ENCODE peak calls at places on chromosomes 1 and 21, in seven cellular contexts. S, E, I, X, A, T and Y are unnamed samples.
A peak's percentile ranks its signal among the peaks of the same experiment; 100 is the strongest.

GRCh38 chr1:182604128-182604834 is at the start of gene RGS16:
- DNase-seq in S (peak; percentile 97), E (peak; percentile 62), I (peak; percentile 97), X (peak; percentile 96), A (peak; percentile 91), T (peak; percentile 82), Y (peak; percentile 95)

GRCh38 chr1:203480525-203481084 is 5.0 kb downstream of the PRELP start:
- DNase-seq in S (peak; percentile 98), E (peak; percentile 93), I (peak; percentile 85), X (peak; percentile 91), A (peak; percentile 46), T (peak; percentile 32), Y (peak; percentile 92)

GRCh38 chr1:30111431-30111830 is 612.0 kb downstream of the MATN1 start:
- DNase-seq in S (peak; percentile 72), E (peak; percentile 30), I (no peak), X (peak; percentile 51), A (no peak), T (no peak), Y (peak; percentile 57)

GRCh38 chr1:168504064-168504837 is 39.5 kb downstream of the XCL2 start:
- DNase-seq in S (no peak), E (peak; percentile 12), I (no peak), X (peak; percentile 35), A (no peak), T (no peak), Y (peak; percentile 97)

GRCh38 chr1:19809044-19809750 is 5.9 kb downstream of the RNF186 start:
- DNase-seq in S (no peak), E (no peak), I (no peak), X (peak; percentile 48), A (no peak), T (no peak), Y (no peak)

GRCh38 chr1:1629430-1630190 is 2.4 kb upstream of the MMP23B start:
- DNase-seq in S (no peak), E (no peak), I (peak; percentile 75), X (peak; percentile 59), A (peak; percentile 75), T (peak; percentile 71), Y (no peak)

GRCh38 chr1:74245168-74245753 is 10.1 kb downstream of the TNNI3K start:
- DNase-seq in S (peak; percentile 70), E (no peak), I (no peak), X (no peak), A (no peak), T (no peak), Y (no peak)

GRCh38 chr1:110556471-110556807 is 37.5 kb upstream of the KCNA10 start:
- DNase-seq in S (no peak), E (peak; percentile 4), I (no peak), X (no peak), A (no peak), T (no peak), Y (no peak)

GRCh38 chr1:31571340-31572295 is 4.7 kb upstream of the TINAGL1 start:
- DNase-seq in S (no peak), E (no peak), I (peak; percentile 67), X (no peak), A (no peak), T (no peak), Y (no peak)

GRCh38 chr1:216183007-216183406 is 240.2 kb downstream of the USH2A start:
- DNase-seq in S (peak; percentile 79), E (peak; percentile 5), I (no peak), X (no peak), A (no peak), T (no peak), Y (no peak)

GRCh38 chr1:167524651-167525050 is 6.3 kb upstream of the CD247 start:
- DNase-seq in S (no peak), E (no peak), I (no peak), X (no peak), A (no peak), T (no peak), Y (no peak)

GRCh38 chr1:19689131-19689757 is 24.6 kb downstream of the HTR6 start:
- DNase-seq in S (peak; percentile 80), E (no peak), I (no peak), X (no peak), A (no peak), T (no peak), Y (no peak)

GRCh38 chr1:184648160-184648855 is 106.3 kb downstream of the EDEM3 start:
- DNase-seq in S (no peak), E (no peak), I (no peak), X (no peak), A (no peak), T (no peak), Y (no peak)

GRCh38 chr1:100631015-100631521 is 88.5 kb upstream of the VCAM1 start:
- DNase-seq in S (no peak), E (peak; percentile 98), I (no peak), X (no peak), A (no peak), T (no peak), Y (peak; percentile 42)

GRCh38 chr1:197770243-197770642 is 5.0 kb downstream of the DENND1B start:
- DNase-seq in S (no peak), E (no peak), I (no peak), X (no peak), A (no peak), T (no peak), Y (no peak)

GRCh38 chr1:5637171-5637570 is 355.1 kb downstream of the NPHP4 start:
- DNase-seq in S (peak; percentile 22), E (peak; percentile 20), I (no peak), X (peak; percentile 39), A (peak; percentile 6), T (no peak), Y (peak; percentile 51)

GRCh38 chr1:227889863-227890405 is 57.8 kb downstream of the WNT9A start:
- DNase-seq in S (no peak), E (no peak), I (peak; percentile 71), X (no peak), A (no peak), T (no peak), Y (no peak)

GRCh38 chr1:220990417-220991337 is 111.4 kb downstream of the HLX start:
- DNase-seq in S (no peak), E (peak; percentile 88), I (no peak), X (no peak), A (no peak), T (no peak), Y (peak; percentile 79)

GRCh38 chr21:29289317-29289716 is 9.4 kb upstream of the BACH1 start:
- DNase-seq in S (no peak), E (no peak), I (no peak), X (no peak), A (no peak), T (no peak), Y (no peak)

GRCh38 chr1:226711976-226712778 is 26.9 kb downstream of the ITPKB start:
- DNase-seq in S (no peak), E (no peak), I (no peak), X (no peak), A (peak; percentile 31), T (no peak), Y (no peak)

GRCh38 chr1:7265771-7266371 is 480.6 kb downstream of the CAMTA1 start:
- DNase-seq in S (peak; percentile 31), E (peak; percentile 99), I (no peak), X (peak; percentile 92), A (no peak), T (no peak), Y (peak; percentile 98)

GRCh38 chr1:223109581-223110026 is 33.4 kb downstream of the TLR5 start:
- DNase-seq in S (no peak), E (peak; percentile 7), I (no peak), X (no peak), A (no peak), T (no peak), Y (peak; percentile 27)

GRCh38 chr1:204359474-204360255 is at the start of gene PLEKHA6:
- DNase-seq in S (peak; percentile 85), E (peak; percentile 79), I (no peak), X (no peak), A (no peak), T (no peak), Y (peak; percentile 62)

GRCh38 chr1:44947774-44948311 is 38.6 kb downstream of the EIF2B3 start:
- DNase-seq in S (no peak), E (peak; percentile 20), I (no peak), X (no peak), A (no peak), T (no peak), Y (no peak)

GRCh38 chr21:45981154-45981606 is 390 bp upstream of the COL6A1 start:
- DNase-seq in S (peak; percentile 85), E (peak; percentile 88), I (peak; percentile 90), X (peak; percentile 73), A (peak; percentile 37), T (peak; percentile 32), Y (peak; percentile 66)

GRCh38 chr1:211830330-211831142 is at the start of gene LPGAT1:
- DNase-seq in S (peak; percentile 84), E (peak; percentile 65), I (peak; percentile 95), X (peak; percentile 82), A (peak; percentile 66), T (peak; percentile 61), Y (peak; percentile 87)

GRCh38 chr1:1038694-1039093 is 18.8 kb downstream of the AGRN start:
- DNase-seq in S (no peak), E (no peak), I (no peak), X (no peak), A (no peak), T (no peak), Y (no peak)

GRCh38 chr1:167443757-167444156 is 74.6 kb downstream of the CD247 start:
- DNase-seq in S (no peak), E (no peak), I (no peak), X (no peak), A (no peak), T (no peak), Y (no peak)

GRCh38 chr1:188499690-188500089 is 1670.9 kb downstream of the PLA2G4A start:
- DNase-seq in S (no peak), E (peak; percentile 13), I (no peak), X (no peak), A (no peak), T (no peak), Y (peak; percentile 30)

GRCh38 chr21:45319461-45320211 is 31.9 kb upstream of the POFUT2 start:
- DNase-seq in S (no peak), E (peak; percentile 100), I (peak; percentile 88), X (no peak), A (no peak), T (no peak), Y (peak; percentile 45)

GRCh38 chr1:46491500-46492268 is 2.0 kb downstream of the DMBX1 start:
- DNase-seq in S (no peak), E (no peak), I (no peak), X (no peak), A (no peak), T (no peak), Y (no peak)

GRCh38 chr1:93821412-93822144 is 57.4 kb downstream of the DNTTIP2 start:
- DNase-seq in S (no peak), E (no peak), I (no peak), X (no peak), A (no peak), T (no peak), Y (no peak)

GRCh38 chr1:154159554-154159953 is 4.7 kb upstream of the NUP210L start:
- DNase-seq in S (no peak), E (no peak), I (no peak), X (no peak), A (no peak), T (no peak), Y (no peak)

GRCh38 chr1:204623894-204624361 is 61.6 kb downstream of the LRRN2 start:
- DNase-seq in S (peak; percentile 40), E (no peak), I (no peak), X (no peak), A (no peak), T (no peak), Y (peak; percentile 47)

GRCh38 chr1:93471284-93471683 is 23.4 kb downstream of the FNBP1L start:
- DNase-seq in S (no peak), E (peak; percentile 9), I (no peak), X (no peak), A (no peak), T (no peak), Y (no peak)